ENCODE peak calls at places on chromosomes 3 and 15, in five cellular contexts. One of them, this sample, is unnamed.

GRCh38 chr3:149085828-149086231 is 503 bp downstream of the HLTF start:
- DNase-seq in KBM-7: peak
- DNase-seq in IMR-90: peak
- DNase-seq in uterus: no peak
- DNase-seq in NCI-H1694: no peak
- DNase-seq in this sample: peak

GRCh38 chr15:44157679-44158078 is 37.4 kb downstream of the FRMD5 start:
- DNase-seq in NCI-H1694: no peak
- DNase-seq in uterus: no peak
- DNase-seq in KBM-7: no peak
- DNase-seq in IMR-90: peak
- DNase-seq in this sample: peak

GRCh38 chr3:71369733-71370391 is 213.7 kb downstream of the FOXP1 start:
- DNase-seq in uterus: no peak
- DNase-seq in NCI-H1694: no peak
- DNase-seq in KBM-7: no peak
- DNase-seq in IMR-90: peak
- DNase-seq in this sample: peak

GRCh38 chr3:109187390-109187789 is 50.9 kb downstream of the C3orf85 start:
- DNase-seq in KBM-7: no peak
- DNase-seq in uterus: no peak
- DNase-seq in IMR-90: no peak
- DNase-seq in NCI-H1694: no peak
- DNase-seq in this sample: no peak

GRCh38 chr3:11254876-11255275 is 17.3 kb upstream of the ATG7 start:
- DNase-seq in uterus: no peak
- DNase-seq in IMR-90: no peak
- DNase-seq in KBM-7: no peak
- DNase-seq in NCI-H1694: no peak
- DNase-seq in this sample: no peak

GRCh38 chr3:194900886-194901522 is 215.3 kb downstream of the FAM43A start:
- DNase-seq in IMR-90: no peak
- DNase-seq in KBM-7: peak
- DNase-seq in uterus: no peak
- DNase-seq in NCI-H1694: no peak
- DNase-seq in this sample: no peak

GRCh38 chr3:180619723-180620122 is 17.8 kb downstream of the TTC14 start:
- DNase-seq in KBM-7: no peak
- DNase-seq in IMR-90: no peak
- DNase-seq in uterus: no peak
- DNase-seq in NCI-H1694: no peak
- DNase-seq in this sample: no peak

GRCh38 chr3:131880948-131881347 is 153.9 kb downstream of the CPNE4 start:
- DNase-seq in IMR-90: no peak
- DNase-seq in uterus: no peak
- DNase-seq in KBM-7: no peak
- DNase-seq in NCI-H1694: no peak
- DNase-seq in this sample: no peak

GRCh38 chr3:49924683-49925082 is 4.9 kb downstream of the MON1A start:
- DNase-seq in uterus: no peak
- DNase-seq in NCI-H1694: no peak
- DNase-seq in IMR-90: peak
- DNase-seq in KBM-7: no peak
- DNase-seq in this sample: peak

GRCh38 chr3:197019021-197019420 is 10.6 kb downstream of the MELTF start:
- DNase-seq in IMR-90: no peak
- DNase-seq in NCI-H1694: no peak
- DNase-seq in uterus: no peak
- DNase-seq in KBM-7: no peak
- DNase-seq in this sample: no peak

This sample was measured in cardiac fibroblast.